ENCODE peak calls at places on chromosome 4, in nine cellular contexts. O is H1, H is HCT116, K is stomach, Y is endothelial cell of umbilical vein, Z is GM12892, E is transverse colon, I is GM23338, U is breast epithelium. N is an unnamed sample.

GRCh38 chr4:11214281-11214680 is 214.4 kb downstream of the HS3ST1 start:
- DNase-seq in O (no peak), H (no peak), K (no peak), Y (no peak), Z (no peak), E (peak), I (no peak), U (no peak), N (no peak)

GRCh38 chr4:138749303-138749702 is 266.3 kb upstream of the NOCT start:
- DNase-seq in O (no peak), H (no peak), K (no peak), Y (no peak), Z (no peak), E (no peak), I (no peak), U (no peak), N (no peak)

GRCh38 chr4:123359449-123360306 is 36.9 kb upstream of the SPRY1 start:
- DNase-seq in O (no peak), H (no peak), K (no peak), Y (no peak), Z (no peak), E (no peak), I (no peak), U (no peak), N (no peak)

GRCh38 chr4:2732526-2732925 is 23.6 kb downstream of the TNIP2 start:
- DNase-seq in O (no peak), H (no peak), K (no peak), Y (no peak), Z (no peak), E (no peak), I (no peak), U (no peak), N (no peak)

GRCh38 chr4:10096201-10096975 is 20.2 kb downstream of the WDR1 start:
- DNase-seq in O (no peak), H (peak), K (peak), Y (peak), Z (peak), E (peak), I (no peak), U (no peak), N (no peak)

GRCh38 chr4:42302348-42302747 is 94.9 kb upstream of the SHISA3 start:
- DNase-seq in O (no peak), H (peak), K (peak), Y (peak), Z (no peak), E (no peak), I (peak), U (no peak), N (no peak)

GRCh38 chr4:162841769-162842168 is 324.9 kb downstream of the NAF1 start:
- DNase-seq in O (no peak), H (no peak), K (no peak), Y (no peak), Z (no peak), E (no peak), I (no peak), U (no peak), N (no peak)

GRCh38 chr4:153822316-153822715 is 33.4 kb upstream of the SFRP2 start:
- DNase-seq in O (no peak), H (no peak), K (no peak), Y (no peak), Z (no peak), E (no peak), I (no peak), U (no peak), N (no peak)

GRCh38 chr4:18882468-18882867 is 860.9 kb upstream of the LCORL start:
- DNase-seq in O (no peak), H (peak), K (no peak), Y (peak), Z (no peak), E (no peak), I (peak), U (no peak), N (no peak)

GRCh38 chr4:139457318-139457717 is 3.4 kb downstream of the RAB33B start:
- DNase-seq in O (no peak), H (no peak), K (no peak), Y (peak), Z (no peak), E (no peak), I (no peak), U (no peak), N (no peak)

GRCh38 chr4:6926681-6927478 is 17.3 kb downstream of the TBC1D14 start:
- DNase-seq in O (no peak), H (no peak), K (peak), Y (no peak), Z (no peak), E (peak), I (no peak), U (no peak), N (no peak)

GRCh38 chr4:138673053-138673452 is 342.5 kb upstream of the NOCT start:
- DNase-seq in O (no peak), H (no peak), K (no peak), Y (no peak), Z (no peak), E (no peak), I (no peak), U (no peak), N (no peak)

GRCh38 chr4:174521800-174522182 is 497 bp downstream of the HPGD start:
- DNase-seq in O (peak), H (no peak), K (peak), Y (no peak), Z (no peak), E (peak), I (peak), U (no peak), N (no peak)

GRCh38 chr4:145511913-145512522 is 30.4 kb downstream of the SMAD1 start:
- DNase-seq in O (no peak), H (peak), K (no peak), Y (peak), Z (no peak), E (no peak), I (no peak), U (no peak), N (no peak)

GRCh38 chr4:143251348-143251747 is 66.6 kb downstream of the USP38 start:
- DNase-seq in O (no peak), H (no peak), K (no peak), Y (no peak), Z (no peak), E (peak), I (no peak), U (no peak), N (no peak)

GRCh38 chr4:153372967-153373562 is 28.6 kb downstream of the MND1 start:
- DNase-seq in O (no peak), H (no peak), K (no peak), Y (no peak), Z (no peak), E (no peak), I (no peak), U (no peak), N (no peak)

GRCh38 chr4:101345596-101346311 is 1.6 kb downstream of the PPP3CA start:
- DNase-seq in O (peak), H (no peak), K (peak), Y (peak), Z (peak), E (peak), I (peak), U (peak), N (no peak)

GRCh38 chr4:30717208-30718020 is 2.8 kb upstream of the PCDH7 start:
- DNase-seq in O (peak), H (no peak), K (peak), Y (peak), Z (peak), E (peak), I (peak), U (no peak), N (no peak)

GRCh38 chr4:38957239-38957815 is 74.9 kb downstream of the TMEM156 start:
- DNase-seq in O (no peak), H (no peak), K (no peak), Y (no peak), Z (no peak), E (no peak), I (no peak), U (no peak), N (no peak)

GRCh38 chr4:5003372-5003857 is 15.8 kb downstream of the CYTL1 start:
- DNase-seq in O (no peak), H (no peak), K (peak), Y (no peak), Z (no peak), E (no peak), I (no peak), U (no peak), N (no peak)

GRCh38 chr4:6562931-6563901 is 11.8 kb upstream of the MAN2B2 start:
- DNase-seq in O (peak), H (no peak), K (no peak), Y (no peak), Z (no peak), E (peak), I (peak), U (no peak), N (no peak)

GRCh38 chr4:139301821-139302611 is at the start of gene NDUFC1:
- DNase-seq in O (peak), H (no peak), K (peak), Y (peak), Z (peak), E (peak), I (peak), U (peak), N (no peak)

GRCh38 chr4:36979494-36979893 is 265.0 kb upstream of the NWD2 start:
- DNase-seq in O (no peak), H (no peak), K (no peak), Y (no peak), Z (no peak), E (peak), I (no peak), U (no peak), N (no peak)

GRCh38 chr4:40827774-40828173 is 78.0 kb downstream of the NSUN7 start:
- DNase-seq in O (no peak), H (no peak), K (no peak), Y (no peak), Z (no peak), E (no peak), I (no peak), U (no peak), N (no peak)

GRCh38 chr4:166318810-166319525 is 445.9 kb downstream of the TLL1 start:
- DNase-seq in O (no peak), H (no peak), K (no peak), Y (no peak), Z (no peak), E (no peak), I (no peak), U (no peak), N (no peak)

GRCh38 chr4:123741906-123742305 is 345.3 kb downstream of the SPRY1 start:
- DNase-seq in O (no peak), H (no peak), K (no peak), Y (peak), Z (no peak), E (no peak), I (no peak), U (no peak), N (peak)

DNA sequence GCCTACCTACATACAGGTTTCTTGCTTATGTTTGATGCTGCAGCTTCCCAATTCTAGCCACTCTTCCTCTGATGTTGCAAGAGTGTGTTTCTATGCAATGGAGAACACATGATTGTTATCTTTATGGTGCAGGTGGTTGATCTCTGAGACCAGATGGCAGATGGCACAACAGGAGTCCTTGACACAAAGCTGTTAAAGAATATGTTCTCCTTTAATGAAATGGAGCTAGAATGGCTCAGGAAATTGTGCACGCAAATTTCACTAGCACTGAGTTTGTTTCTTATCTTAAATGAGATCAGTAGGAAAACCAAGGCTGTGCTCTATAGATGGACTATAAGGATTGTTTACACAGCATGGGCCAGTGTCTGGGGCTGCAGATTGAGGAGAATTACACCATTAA is 29.9 kb upstream of the TTC29 start:
- DNase-seq in O (no peak), H (no peak), K (no peak), Y (peak), Z (no peak), E (no peak), I (no peak), U (no peak), N (no peak)
- TF ChIP-seq POLR2AphosphoS5 in O (no peak), H (no peak), K (no peak), Y (no peak), Z (no peak), E (no peak), I (no peak), U (no peak), N (no peak)

GRCh38 chr4:109801099-109801789 is 555 bp downstream of the CFI start:
- DNase-seq in O (no peak), H (no peak), K (no peak), Y (peak), Z (no peak), E (no peak), I (no peak), U (no peak), N (no peak)

GRCh38 chr4:109803924-109804571 is 2.2 kb upstream of the CFI start:
- DNase-seq in O (no peak), H (peak), K (no peak), Y (peak), Z (no peak), E (peak), I (peak), U (no peak), N (no peak)

GRCh38 chr4:109798866-109799265 is 2.9 kb downstream of the CFI start:
- DNase-seq in O (no peak), H (no peak), K (no peak), Y (no peak), Z (no peak), E (no peak), I (peak), U (no peak), N (no peak)

DNA sequence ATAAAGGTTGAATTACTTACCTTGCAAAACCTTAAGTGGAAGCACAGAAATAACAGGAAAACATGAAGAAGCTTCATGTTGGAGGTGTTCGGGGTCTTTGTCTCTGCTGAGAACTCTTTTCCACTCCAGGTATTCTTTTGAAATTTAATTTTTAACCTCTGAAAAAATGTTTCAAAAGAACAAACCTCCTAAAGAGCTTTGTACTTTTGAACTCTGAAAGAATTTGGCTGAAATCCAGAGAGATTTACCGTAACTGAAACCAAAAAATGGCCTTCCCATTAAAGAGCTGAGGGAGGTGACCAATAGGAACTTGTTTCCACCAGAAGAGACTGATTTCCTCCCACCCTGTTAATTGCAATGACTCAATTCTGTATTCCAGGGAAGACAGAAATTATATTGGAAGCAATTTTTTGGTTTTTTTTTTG is at the start of gene CFI:
- DNase-seq in O (no peak), H (no peak), K (no peak), Y (peak), Z (no peak), E (no peak), I (no peak), U (no peak), N (no peak)
- TF ChIP-seq POLR2AphosphoS5 in O (no peak), H (no peak), K (no peak), Y (no peak), Z (no peak), E (no peak), I (no peak), U (no peak), N (no peak)

DNA sequence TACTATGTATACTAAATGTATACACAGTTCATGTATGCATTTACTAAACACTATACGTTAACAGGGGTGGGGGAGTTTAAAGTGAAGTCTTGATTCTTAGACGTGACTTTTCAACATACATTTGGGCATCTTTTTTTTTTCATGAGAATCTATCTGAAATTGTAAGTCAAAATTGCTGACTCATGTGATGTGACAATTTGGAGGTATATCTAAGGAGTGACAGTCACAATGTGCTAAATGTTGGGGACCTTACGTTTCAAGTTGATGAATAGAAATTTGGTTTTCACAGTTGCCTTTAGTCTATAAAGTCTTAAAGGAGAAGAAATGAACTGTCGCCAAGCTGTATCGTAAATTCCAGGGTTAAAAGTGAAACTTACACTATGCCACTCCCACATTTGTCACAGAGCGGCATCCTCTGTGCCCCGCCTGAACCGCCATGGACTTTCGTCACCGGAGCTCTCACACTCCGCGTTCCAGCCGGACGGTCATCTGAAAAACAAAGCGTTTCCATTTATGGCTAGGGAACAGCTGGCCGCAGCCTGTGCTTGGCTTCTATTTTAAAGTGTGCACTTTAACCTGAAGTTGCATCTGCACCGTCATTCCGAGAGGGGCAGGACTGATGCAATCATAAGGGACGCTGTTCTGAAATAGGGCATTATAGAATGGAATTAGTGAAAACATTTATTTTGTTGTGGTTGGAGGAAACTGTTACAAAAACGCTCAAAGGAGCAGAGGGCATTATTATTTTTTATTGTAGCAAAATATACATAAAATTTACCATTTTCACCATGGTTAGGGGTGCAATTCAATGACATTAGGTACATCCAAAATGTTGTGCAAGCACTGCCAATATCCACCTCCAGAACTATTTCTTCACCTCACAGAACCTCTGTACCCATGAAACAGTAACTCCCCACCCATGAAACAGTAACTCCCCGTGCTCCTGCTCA is 30.9 kb downstream of the PDLIM3 start:
- DNase-seq in O (no peak), H (peak), K (peak), Y (no peak), Z (no peak), E (peak), I (no peak), U (no peak), N (no peak)
- TF ChIP-seq POLR2AphosphoS5 in O (no peak), H (peak), K (peak), Y (no peak), Z (no peak), E (peak), I (no peak), U (no peak), N (no peak)

GRCh38 chr4:28827866-28828265 is 1892.3 kb upstream of the PCDH7 start:
- DNase-seq in O (no peak), H (no peak), K (no peak), Y (no peak), Z (no peak), E (no peak), I (no peak), U (no peak), N (no peak)
- TF ChIP-seq POLR2AphosphoS5 in O (no peak), H (no peak), K (no peak), Y (no peak), Z (no peak), E (no peak), I (no peak), U (no peak), N (no peak)

GRCh38 chr4:184448828-184449227 is 25.5 kb downstream of the IRF2 start:
- DNase-seq in O (no peak), H (no peak), K (no peak), Y (peak), Z (no peak), E (peak), I (no peak), U (no peak), N (no peak)

GRCh38 chr4:184450743-184451142 is 23.6 kb downstream of the IRF2 start:
- DNase-seq in O (no peak), H (no peak), K (no peak), Y (no peak), Z (no peak), E (no peak), I (no peak), U (no peak), N (no peak)

GRCh38 chr4:184450045-184450444 is 24.3 kb downstream of the IRF2 start:
- DNase-seq in O (no peak), H (no peak), K (no peak), Y (peak), Z (no peak), E (no peak), I (no peak), U (no peak), N (no peak)

GRCh38 chr4:184453402-184454160 is 20.8 kb downstream of the IRF2 start:
- DNase-seq in O (no peak), H (no peak), K (peak), Y (peak), Z (peak), E (peak), I (peak), U (no peak), N (no peak)

DNA sequence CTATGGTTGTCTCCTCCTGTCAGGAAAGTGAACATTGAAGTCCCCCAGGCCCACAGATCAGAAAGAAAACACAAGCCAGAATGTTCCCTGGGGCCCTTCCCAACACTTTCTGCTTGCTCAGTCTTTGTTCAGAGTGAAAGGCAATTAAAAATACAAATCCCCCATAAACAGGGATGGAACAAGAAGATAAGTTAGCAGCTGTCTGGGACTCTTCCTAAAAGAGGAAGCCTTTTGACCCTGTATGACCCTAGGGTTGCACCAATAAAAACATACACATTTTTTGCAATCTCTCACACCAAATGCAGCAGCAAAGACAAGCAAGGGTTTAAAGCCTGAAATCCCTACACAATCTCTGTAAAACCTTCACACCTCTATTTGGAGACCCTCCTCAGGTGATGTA is 22.6 kb downstream of the IRF2 start:
- DNase-seq in O (no peak), H (no peak), K (no peak), Y (no peak), Z (no peak), E (no peak), I (no peak), U (no peak), N (no peak)
- TF ChIP-seq POLR2AphosphoS5 in O (no peak), H (no peak), K (no peak), Y (no peak), Z (no peak), E (no peak), I (no peak), U (no peak), N (no peak)

GRCh38 chr4:64272432-64272831 is 136.8 kb downstream of the TECRL start:
- DNase-seq in O (no peak), H (no peak), K (no peak), Y (no peak), Z (no peak), E (no peak), I (no peak), U (no peak), N (no peak)
- TF ChIP-seq POLR2AphosphoS5 in O (no peak), H (no peak), K (no peak), Y (no peak), Z (no peak), E (no peak), I (no peak), U (no peak), N (no peak)

N was measured in SK-N-MC.